ENCODE peak calls at places on chromosome 21, in nine cellular contexts. T is transverse colon; B is stomach; Z is colonic mucosa; P is NT2/D1; J is A549; E is CD8-positive, alpha-beta memory T cell; V is CD8-positive, alpha-beta T cell; O is naive thymus-derived CD4-positive, alpha-beta T cell. N is an unnamed sample.
A peak's percentile ranks its signal among the peaks of the same experiment; 100 is the strongest.

GRCh38 chr21:30839304-30839703 is 9.7 kb upstream of the KRTAP7-1 start:
- DNase-seq in J (no peak), Z (peak; percentile 18), O (no peak), B (no peak), V (no peak), E (no peak), T (peak; percentile 7), P (peak; percentile 66), N (peak; percentile 89)

GRCh38 chr21:41406340-41406739 is 19.7 kb upstream of the MX1 start:
- DNase-seq in J (no peak), V (peak; percentile 7), Z (no peak), O (no peak), T (no peak), E (no peak), B (no peak), P (no peak), N (no peak)

GRCh38 chr21:34205811-34206635 is 132.6 kb downstream of the MRPS6 start:
- DNase-seq in V (no peak), O (no peak), P (no peak), Z (no peak), B (no peak), T (no peak), E (no peak), J (no peak), N (no peak)

GRCh38 chr21:41987310-41987709 is 22.9 kb downstream of the ZBTB21 start:
- DNase-seq in Z (no peak), P (no peak), V (no peak), B (no peak), E (no peak), J (no peak), T (no peak), O (no peak), N (no peak)

GRCh38 chr21:15066231-15066577 is 1.4 kb upstream of the NRIP1 start:
- DNase-seq in P (no peak), V (no peak), O (no peak), Z (no peak), B (no peak), T (no peak), E (no peak), J (no peak), N (no peak)

GRCh38 chr21:14513772-14514171 is 32.3 kb downstream of the SAMSN1 start:
- DNase-seq in O (no peak), Z (no peak), P (no peak), B (no peak), T (no peak), E (no peak), V (no peak), J (no peak), N (no peak)

GRCh38 chr21:43619856-43620255 is 39.4 kb downstream of the HSF2BP start:
- DNase-seq in E (no peak), Z (no peak), J (no peak), B (no peak), P (no peak), O (no peak), T (no peak), V (no peak), N (no peak)

GRCh38 chr21:35226960-35227741 is 178.0 kb upstream of the RUNX1 start:
- DNase-seq in B (no peak), J (no peak), P (no peak), V (peak; percentile 58), T (peak; percentile 39), E (peak; percentile 18), O (no peak), Z (no peak), N (no peak)

GRCh38 chr21:32382108-32382601 is 10.7 kb downstream of the URB1 start:
- DNase-seq in O (no peak), J (no peak), B (no peak), V (peak; percentile 43), Z (no peak), E (no peak), P (no peak), T (no peak), N (no peak)

GRCh38 chr21:34595457-34595856 is 19.5 kb downstream of the RCAN1 start:
- DNase-seq in J (no peak), E (no peak), V (no peak), Z (no peak), B (no peak), O (no peak), T (no peak), P (no peak), N (no peak)

GRCh38 chr21:15278851-15279250 is 214.1 kb upstream of the NRIP1 start:
- DNase-seq in T (no peak), E (no peak), V (no peak), P (no peak), B (no peak), J (no peak), O (no peak), Z (no peak), N (no peak)

GRCh38 chr21:42530167-42530518 is 16.5 kb downstream of the SLC37A1 start:
- DNase-seq in J (no peak), E (no peak), B (no peak), O (no peak), V (no peak), Z (no peak), P (no peak), T (no peak), N (no peak)

DNA sequence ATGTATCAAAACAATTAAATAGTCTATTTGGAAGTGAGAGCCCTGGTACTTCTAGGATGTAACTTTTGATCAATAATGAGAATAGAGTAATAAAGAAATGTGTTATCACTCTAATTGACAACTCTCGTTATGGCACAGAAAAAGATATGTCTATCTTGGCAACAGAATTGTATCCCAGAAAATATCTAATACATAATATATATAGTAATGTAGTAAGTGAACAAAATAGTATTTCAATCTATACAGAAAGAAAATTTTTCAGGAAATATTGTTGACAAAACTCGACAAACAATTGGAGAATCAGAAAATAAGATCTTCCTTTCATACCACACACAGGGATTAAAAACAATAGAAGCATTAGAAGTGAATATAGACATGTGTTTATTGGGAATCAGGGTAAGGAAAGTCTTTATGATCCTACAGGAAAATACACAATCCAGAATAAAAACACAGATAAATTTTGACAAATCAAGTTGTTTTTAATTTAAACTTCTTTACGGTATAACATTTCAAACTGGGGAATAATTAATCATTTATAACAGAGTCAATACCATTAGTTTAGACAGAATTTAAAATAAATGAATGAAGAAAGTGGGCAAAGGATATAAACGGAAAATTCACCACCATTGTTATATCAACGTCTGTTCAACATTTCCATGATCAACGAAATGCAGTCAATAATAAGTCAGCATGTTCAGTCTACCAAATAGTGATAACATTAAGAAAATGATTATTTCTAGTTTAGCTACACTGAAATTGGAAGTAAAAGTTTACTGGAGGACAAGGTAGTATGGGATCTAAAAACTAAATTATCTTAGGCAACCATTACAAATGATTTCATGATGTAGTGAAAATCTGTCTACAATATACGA is 1526.5 kb upstream of the TPTE start:
- DNase-seq in O (no peak), Z (no peak), E (no peak), B (no peak), P (no peak), J (no peak), T (no peak), V (no peak), N (no peak)
- H3K9me3 ChIP-seq in O (no peaks in the 10 kb centered on the region), Z (no peaks in the 10 kb centered on the region), E (no peaks in the 10 kb centered on the region), B (no peaks in the 10 kb centered on the region), P (no peaks in the 10 kb centered on the region), J (no peaks in the 10 kb centered on the region), T (peaks cover 23% of the 10 kb centered on the region), V (no peaks in the 10 kb centered on the region), N (peaks cover 98% of the 10 kb centered on the region)

GRCh38 chr21:29322570-29322957 is 23.8 kb downstream of the BACH1 start:
- DNase-seq in T (no peak), B (no peak), E (no peak), V (no peak), J (no peak), P (no peak), O (no peak), Z (no peak), N (no peak)
- H3K9me3 ChIP-seq in T (no peaks in the 10 kb centered on the region), B (no peaks in the 10 kb centered on the region), E (no peaks in the 10 kb centered on the region), V (no peaks in the 10 kb centered on the region), J (no peaks in the 10 kb centered on the region), P (peaks cover 14% of the 10 kb centered on the region), O (no peaks in the 10 kb centered on the region), Z (no peaks in the 10 kb centered on the region), N (no peaks in the 10 kb centered on the region)

GRCh38 chr21:38234395-38235142 is 22.2 kb upstream of the KCNJ15 start:
- DNase-seq in Z (peak; percentile 27), E (no peak), B (peak; percentile 63), O (no peak), J (no peak), P (no peak), V (no peak), T (peak; percentile 47), N (no peak)

GRCh38 chr21:38227401-38227800 is 29.4 kb upstream of the KCNJ15 start:
- DNase-seq in J (no peak), B (no peak), V (no peak), P (no peak), O (no peak), Z (no peak), E (no peak), T (no peak), N (no peak)

GRCh38 chr21:38223893-38224540 is 32.8 kb upstream of the KCNJ15 start:
- DNase-seq in B (no peak), V (no peak), J (no peak), P (peak; percentile 28), E (no peak), O (no peak), Z (peak; percentile 16), T (no peak), N (peak; percentile 53)

GRCh38 chr21:38228115-38228514 is 28.7 kb upstream of the KCNJ15 start:
- DNase-seq in T (no peak), Z (peak; percentile 22), J (no peak), V (no peak), B (no peak), E (no peak), P (no peak), O (no peak), N (peak; percentile 58)

DNA sequence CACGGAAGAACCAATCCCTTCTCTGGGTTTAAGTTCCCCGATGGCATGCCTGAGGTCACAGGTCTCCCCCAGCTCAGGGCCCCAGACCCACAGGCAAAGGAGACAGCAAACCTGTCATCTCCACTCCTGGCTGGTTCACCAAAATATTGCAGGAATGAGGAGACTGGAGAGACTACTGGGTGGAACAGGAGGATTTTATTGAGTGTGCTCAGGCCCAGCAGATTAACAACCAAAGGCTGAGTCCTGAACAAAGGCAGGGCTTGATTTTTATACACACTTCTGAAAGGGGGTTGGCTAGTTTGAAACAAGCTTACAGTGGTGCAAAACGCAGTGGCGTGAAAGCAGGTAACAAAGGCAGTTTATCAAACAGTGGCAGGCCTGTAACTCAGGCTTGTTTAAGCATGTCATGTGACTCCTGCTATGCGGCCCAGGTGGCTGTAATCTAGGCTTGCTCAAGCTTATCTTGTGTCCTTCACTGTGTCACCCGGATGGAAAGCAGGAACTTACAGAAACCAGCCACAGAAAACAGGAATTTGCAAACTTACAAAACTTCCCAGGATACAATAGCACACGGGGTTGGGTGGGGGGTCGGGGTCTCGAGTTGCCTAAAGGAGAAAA is 27.4 kb upstream of the KCNJ15 start:
- DNase-seq in V (no peak), O (no peak), Z (peak; percentile 16), B (no peak), P (no peak), E (no peak), T (no peak), J (no peak), N (peak; percentile 46)
- H3K9me3 ChIP-seq in V (peaks cover 12% of the 10 kb centered on the region), O (peaks cover 18% of the 10 kb centered on the region), Z (no peaks in the 10 kb centered on the region), B (peaks cover 20% of the 10 kb centered on the region), P (peaks cover 68% of the 10 kb centered on the region), E (peaks cover 18% of the 10 kb centered on the region), T (peaks cover 23% of the 10 kb centered on the region), J (peaks cover 50% of the 10 kb centered on the region), N (peaks cover 59% of the 10 kb centered on the region)

DNA sequence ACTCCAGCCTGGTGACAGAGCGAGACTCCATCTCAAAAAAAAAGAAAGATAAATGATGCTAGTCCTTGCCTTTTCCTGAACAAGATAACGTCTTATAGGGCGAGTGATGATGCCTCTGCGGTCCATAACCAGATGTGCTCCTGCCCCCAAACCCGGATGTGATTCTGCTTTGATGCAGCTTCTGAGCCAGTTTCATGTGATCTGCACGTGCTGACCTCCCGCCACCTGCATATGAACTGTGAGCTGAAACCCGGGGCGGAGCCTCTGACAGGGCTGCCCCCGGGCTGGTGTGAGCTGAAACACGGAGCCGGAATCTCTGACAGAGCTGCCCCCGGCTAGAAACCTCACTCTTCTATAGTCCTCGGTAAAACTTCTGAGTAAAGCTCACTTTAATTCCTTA is 1.3 kb downstream of the KRTAP12-4 start:
- DNase-seq in V (no peak), E (no peak), O (no peak), J (no peak), Z (no peak), T (no peak), P (peak; percentile 5), B (peak; percentile 22), N (no peak)
- H3K9me3 ChIP-seq in V (peaks cover 9% of the 10 kb centered on the region), E (peaks cover 9% of the 10 kb centered on the region), O (peaks cover 7% of the 10 kb centered on the region), J (no peaks in the 10 kb centered on the region), Z (no peaks in the 10 kb centered on the region), T (no peaks in the 10 kb centered on the region), P (peaks cover 8% of the 10 kb centered on the region), B (no peaks in the 10 kb centered on the region), N (peaks cover 6% of the 10 kb centered on the region)